ENCODE peak calls at places on chromosome 6, in eight cellular contexts. B, A, S, U, I, R, N and C are unnamed samples.

GRCh38 chr6:116386581-116387299 is 16.0 kb downstream of the DSE start:
- DNase-seq in B (no peak), A (no peak), S (peak), U (no peak), I (no peak), R (no peak), N (peak), C (peak)

GRCh38 chr6:31079656-31080261 is 32.6 kb downstream of the C6orf15 start:
- DNase-seq in B (no peak), A (peak), S (peak), U (peak), I (peak), R (peak), N (peak), C (peak)

GRCh38 chr6:8277769-8278168 is 157.6 kb downstream of the SLC35B3 start:
- DNase-seq in B (no peak), A (no peak), S (no peak), U (no peak), I (no peak), R (no peak), N (no peak), C (no peak)

GRCh38 chr6:39228111-39228971 is 934 bp downstream of the KCNK5 start:
- DNase-seq in B (no peak), A (no peak), S (no peak), U (no peak), I (no peak), R (no peak), N (no peak), C (peak)

GRCh38 chr6:139909992-139910391 is 535.5 kb upstream of the CITED2 start:
- DNase-seq in B (peak), A (no peak), S (no peak), U (no peak), I (no peak), R (no peak), N (no peak), C (no peak)

GRCh38 chr6:21593927-21594421 is 423 bp downstream of the SOX4 start:
- DNase-seq in B (no peak), A (peak), S (peak), U (no peak), I (no peak), R (no peak), N (peak), C (no peak)

GRCh38 chr6:157089258-157089657 is 234.1 kb downstream of the TMEM242 start:
- DNase-seq in B (no peak), A (no peak), S (peak), U (no peak), I (no peak), R (no peak), N (no peak), C (no peak)

GRCh38 chr6:89198235-89198634 is 18.9 kb downstream of the GABRR1 start:
- DNase-seq in B (no peak), A (no peak), S (no peak), U (no peak), I (no peak), R (no peak), N (no peak), C (no peak)

GRCh38 chr6:156387472-156387871 is 389.7 kb upstream of the ARID1B start:
- DNase-seq in B (no peak), A (no peak), S (no peak), U (no peak), I (no peak), R (no peak), N (no peak), C (no peak)

GRCh38 chr6:87391334-87391733 is 16.4 kb upstream of the CFAP206 start:
- DNase-seq in B (no peak), A (no peak), S (no peak), U (no peak), I (no peak), R (no peak), N (peak), C (no peak)

GRCh38 chr6:17633465-17634188 is 33.5 kb downstream of the FAM8A1 start:
- DNase-seq in B (no peak), A (no peak), S (no peak), U (no peak), I (no peak), R (no peak), N (no peak), C (no peak)

GRCh38 chr6:11769244-11769643 is 9.4 kb downstream of the ADTRP start:
- DNase-seq in B (no peak), A (no peak), S (peak), U (no peak), I (no peak), R (no peak), N (peak), C (no peak)

GRCh38 chr6:169398342-169399105 is 144.9 kb upstream of the THBS2 start:
- DNase-seq in B (no peak), A (no peak), S (no peak), U (no peak), I (no peak), R (no peak), N (peak), C (no peak)

GRCh38 chr6:54020311-54020710 is 90.9 kb upstream of the MLIP start:
- DNase-seq in B (peak), A (no peak), S (no peak), U (no peak), I (no peak), R (no peak), N (no peak), C (no peak)

GRCh38 chr6:152983637-152984386 is 971 bp upstream of the FBXO5 start:
- DNase-seq in B (peak), A (peak), S (peak), U (peak), I (peak), R (peak), N (peak), C (peak)

GRCh38 chr6:56714982-56715456 is 72.3 kb upstream of the DST start:
- DNase-seq in B (no peak), A (no peak), S (peak), U (no peak), I (no peak), R (no peak), N (peak), C (no peak)

GRCh38 chr6:134676307-134677281 is 273.3 kb downstream of the ALDH8A1 start:
- DNase-seq in B (no peak), A (no peak), S (peak), U (no peak), I (no peak), R (no peak), N (peak), C (no peak)

GRCh38 chr6:108731229-108731565 is 117.0 kb upstream of the ARMC2 start:
- DNase-seq in B (no peak), A (no peak), S (no peak), U (no peak), I (no peak), R (no peak), N (no peak), C (no peak)

GRCh38 chr6:67221226-67221625 is 1413.9 kb upstream of the ADGRB3 start:
- DNase-seq in B (no peak), A (no peak), S (no peak), U (no peak), I (no peak), R (no peak), N (peak), C (no peak)

GRCh38 chr6:169944415-169944814 is 193.0 kb downstream of the ERMARD start:
- DNase-seq in B (peak), A (no peak), S (no peak), U (no peak), I (no peak), R (no peak), N (no peak), C (no peak)

GRCh38 chr6:111565316-111566221 is 40.1 kb downstream of the TRAF3IP2 start:
- DNase-seq in B (no peak), A (no peak), S (no peak), U (no peak), I (no peak), R (no peak), N (no peak), C (no peak)

GRCh38 chr6:101083533-101084172 is 202.5 kb upstream of the ASCC3 start:
- DNase-seq in B (peak), A (no peak), S (peak), U (no peak), I (no peak), R (no peak), N (peak), C (no peak)

GRCh38 chr6:145367149-145367548 is 368.2 kb downstream of the EPM2A start:
- DNase-seq in B (no peak), A (no peak), S (no peak), U (no peak), I (no peak), R (no peak), N (no peak), C (no peak)

GRCh38 chr6:151576658-151577057 is 82.8 kb downstream of the CCDC170 start:
- DNase-seq in B (no peak), A (no peak), S (peak), U (no peak), I (no peak), R (no peak), N (no peak), C (no peak)

GRCh38 chr6:31879901-31880300 is 1.1 kb upstream of the SLC44A4 start:
- DNase-seq in B (no peak), A (no peak), S (no peak), U (no peak), I (no peak), R (no peak), N (no peak), C (no peak)

GRCh38 chr6:24959333-24959732 is 23.6 kb upstream of the RIPOR2 start:
- DNase-seq in B (no peak), A (no peak), S (no peak), U (no peak), I (no peak), R (no peak), N (no peak), C (no peak)

GRCh38 chr6:116528800-116529199 is 16.7 kb downstream of the TRAPPC3L start:
- DNase-seq in B (no peak), A (no peak), S (peak), U (no peak), I (no peak), R (no peak), N (no peak), C (no peak)

GRCh38 chr6:133814797-133815196 is 74.1 kb upstream of the TCF21 start:
- DNase-seq in B (no peak), A (no peak), S (peak), U (no peak), I (no peak), R (no peak), N (peak), C (no peak)

GRCh38 chr6:33877982-33878381 is 74.2 kb upstream of the MLN start:
- DNase-seq in B (no peak), A (no peak), S (no peak), U (no peak), I (no peak), R (no peak), N (no peak), C (no peak)

GRCh38 chr6:24324617-24325016 is 33.2 kb downstream of the DCDC2 start:
- DNase-seq in B (no peak), A (no peak), S (no peak), U (no peak), I (no peak), R (no peak), N (no peak), C (no peak)

GRCh38 chr6:3259491-3259958 is 778 bp downstream of the PSMG4 start:
- DNase-seq in B (no peak), A (no peak), S (peak), U (no peak), I (no peak), R (peak), N (no peak), C (no peak)

GRCh38 chr6:6646859-6647258 is 58.3 kb downstream of the LY86 start:
- DNase-seq in B (no peak), A (no peak), S (no peak), U (no peak), I (no peak), R (no peak), N (no peak), C (no peak)
- TF ChIP-seq CTCF in B (peak), A (no peak), S (no peak), U (no peak), I (no peak), R (no peak), N (no peak), C (no peak)

DNA sequence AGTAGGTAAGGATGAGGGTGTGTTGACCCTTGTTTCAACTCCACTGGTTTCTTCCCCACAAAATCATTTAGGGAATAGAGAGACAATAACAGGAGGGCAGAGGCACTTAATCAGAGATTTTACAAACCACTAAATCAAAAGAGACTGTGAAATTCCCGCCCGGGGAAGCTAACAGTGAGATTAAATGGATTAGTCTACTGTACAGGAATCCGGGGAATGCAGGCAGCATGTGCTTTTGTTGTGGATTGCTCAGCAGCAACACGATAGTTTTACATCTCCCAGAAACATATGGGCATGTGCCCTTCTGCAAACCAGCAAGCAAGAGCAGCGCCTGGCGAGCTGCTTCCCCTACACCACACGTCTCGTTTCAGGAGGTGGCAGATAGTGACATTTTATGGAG is 382.2 kb downstream of the CD83 start:
- DNase-seq in B (no peak), A (peak), S (peak), U (no peak), I (no peak), R (no peak), N (peak), C (no peak)
- TF ChIP-seq CTCF in B (no peak), A (no peak), S (no peak), U (no peak), I (no peak), R (no peak), N (no peak), C (no peak)

GRCh38 chr6:68468244-68468884 is 166.7 kb upstream of the ADGRB3 start:
- DNase-seq in B (no peak), A (no peak), S (no peak), U (no peak), I (no peak), R (no peak), N (no peak), C (no peak)
- TF ChIP-seq CTCF in B (peak), A (no peak), S (peak), U (no peak), I (no peak), R (peak), N (peak), C (no peak)

GRCh38 chr6:26064619-26065257 is 22.5 kb upstream of the HFE start:
- DNase-seq in B (no peak), A (no peak), S (peak), U (no peak), I (peak), R (no peak), N (peak), C (no peak)
- TF ChIP-seq CTCF in B (peak), A (peak), S (peak), U (peak), I (peak), R (peak), N (peak), C (peak)

DNA sequence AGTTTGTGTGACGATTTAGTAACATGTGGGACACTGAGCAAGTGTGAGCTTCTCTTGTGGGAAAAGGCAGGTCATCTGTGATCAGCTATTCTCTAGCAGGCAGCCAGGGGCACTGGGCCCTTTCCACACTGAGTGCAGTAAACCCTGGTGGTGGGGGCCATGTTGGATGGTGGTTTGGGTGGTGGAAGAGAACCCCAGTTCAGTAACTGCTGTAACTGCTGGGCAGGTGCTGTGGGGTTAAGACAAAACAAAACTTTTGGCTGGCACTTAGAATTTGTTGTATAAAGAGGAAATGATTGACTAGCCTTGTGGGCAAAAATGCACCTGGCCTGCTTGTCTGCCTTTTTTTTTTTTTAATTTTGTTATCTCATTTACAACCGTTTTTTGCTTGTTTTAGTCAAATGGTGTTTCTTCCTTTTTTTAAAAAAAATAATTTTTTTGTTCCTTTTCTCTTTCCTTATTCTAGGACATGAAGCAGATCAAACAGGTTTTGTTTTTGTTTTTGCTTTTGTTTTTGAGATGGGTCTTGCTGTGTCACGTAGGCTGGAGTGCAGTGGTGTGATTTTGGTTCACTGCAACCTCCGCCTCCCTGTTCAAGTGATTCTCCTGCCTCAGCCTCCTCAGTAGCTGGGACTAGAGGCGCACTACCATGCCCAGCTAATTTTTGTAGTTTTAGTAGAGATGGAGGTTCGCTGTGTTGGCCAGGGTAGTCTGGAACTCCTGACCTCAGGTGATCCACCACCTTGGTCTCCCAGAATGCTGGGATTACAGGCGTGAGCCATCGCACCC is 59.8 kb downstream of the IGF2R start:
- DNase-seq in B (no peak), A (no peak), S (no peak), U (no peak), I (no peak), R (no peak), N (no peak), C (no peak)
- TF ChIP-seq CTCF in B (no peak), A (no peak), S (no peak), U (no peak), I (no peak), R (no peak), N (no peak), C (no peak)

GRCh38 chr6:119314894-119315272 is 34.7 kb downstream of the MAN1A1 start:
- DNase-seq in B (no peak), A (no peak), S (no peak), U (no peak), I (no peak), R (no peak), N (no peak), C (no peak)
- TF ChIP-seq CTCF in B (no peak), A (no peak), S (no peak), U (no peak), I (no peak), R (no peak), N (no peak), C (no peak)

GRCh38 chr6:165599121-165599520 is 63.9 kb downstream of the PDE10A start:
- DNase-seq in B (peak), A (no peak), S (no peak), U (no peak), I (no peak), R (no peak), N (no peak), C (no peak)

GRCh38 chr6:165600606-165601005 is 62.4 kb downstream of the PDE10A start:
- DNase-seq in B (no peak), A (no peak), S (no peak), U (no peak), I (no peak), R (no peak), N (no peak), C (no peak)

GRCh38 chr6:165599596-165600487 is 63.2 kb downstream of the PDE10A start:
- DNase-seq in B (no peak), A (no peak), S (no peak), U (no peak), I (no peak), R (no peak), N (no peak), C (no peak)

GRCh38 chr6:165594584-165595333 is 68.3 kb downstream of the PDE10A start:
- DNase-seq in B (no peak), A (no peak), S (no peak), U (no peak), I (no peak), R (no peak), N (no peak), C (no peak)

GRCh38 chr6:165597821-165598220 is 65.2 kb downstream of the PDE10A start:
- DNase-seq in B (no peak), A (no peak), S (no peak), U (no peak), I (no peak), R (no peak), N (no peak), C (no peak)
- TF ChIP-seq CTCF in B (no peak), A (no peak), S (no peak), U (no peak), I (no peak), R (no peak), N (no peak), C (no peak)

DNA sequence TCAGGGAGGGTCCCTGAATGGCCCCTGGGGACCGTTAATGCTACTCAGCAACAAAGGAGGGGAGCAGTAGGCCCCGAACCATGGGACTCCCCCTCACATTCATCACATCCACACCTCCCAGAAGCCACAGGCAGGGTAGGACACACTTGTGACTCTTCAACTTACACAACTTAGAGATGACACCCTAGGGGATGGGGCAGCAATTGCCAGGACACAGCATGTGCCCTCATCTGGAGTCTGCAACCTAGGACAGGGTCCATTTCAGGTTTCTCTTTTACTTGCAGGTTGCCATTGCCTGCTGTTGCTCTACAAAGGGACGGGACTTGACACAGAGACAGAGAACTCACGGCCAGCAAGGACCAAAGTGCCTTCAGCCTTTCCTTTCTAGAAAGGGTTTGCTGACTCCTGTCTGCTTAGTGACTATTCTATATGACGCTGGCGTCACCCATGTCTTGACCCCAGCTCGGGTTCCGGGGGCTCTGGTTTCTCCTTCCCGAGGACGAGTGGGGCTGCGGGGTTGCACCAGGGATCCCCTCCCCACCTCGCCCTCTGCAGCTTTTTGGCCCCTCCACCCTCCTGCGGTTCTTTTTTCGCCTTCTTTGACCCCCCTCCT is 642 bp downstream of the ULBP3 start:
- DNase-seq in B (no peak), A (no peak), S (no peak), U (peak), I (no peak), R (no peak), N (no peak), C (no peak)
- TF ChIP-seq CTCF in B (no peak), A (no peak), S (no peak), U (no peak), I (no peak), R (no peak), N (no peak), C (no peak)